ENCODE peak calls at places on chromosomes 6 and 20, in ten cellular contexts. I, R, S, H, L, G, O, P, A and X are unnamed samples.

GRCh38 chr6:119542037-119542436 is 192.5 kb upstream of the MAN1A1 start:
- DNase-seq in R (no peak), O (no peak), H (no peak), G (no peak), A (no peak), P (no peak), L (no peak), I (no peak), S (no peak), X (no peak)

GRCh38 chr20:408843-409696 is 971 bp downstream of the RBCK1 start:
- DNase-seq in L (no peak), P (no peak), G (no peak), A (peak; percentile 45), S (no peak), O (peak; percentile 31), I (no peak), R (no peak), H (no peak), X (no peak)

GRCh38 chr6:166523782-166524569 is 62.5 kb downstream of the RAMACL start:
- DNase-seq in L (no peak), G (no peak), R (no peak), O (no peak), H (no peak), A (no peak), I (no peak), S (no peak), P (no peak), X (no peak)

GRCh38 chr20:38186788-38187221 is 21.7 kb upstream of the TGM2 start:
- DNase-seq in L (no peak), I (no peak), P (no peak), O (peak; percentile 98), A (no peak), S (no peak), G (no peak), H (no peak), R (no peak), X (no peak)

GRCh38 chr20:20498081-20498861 is 130.4 kb downstream of the INSM1 start:
- DNase-seq in O (peak; percentile 88), S (peak; percentile 63), G (no peak), A (no peak), I (no peak), R (peak; percentile 8), L (no peak), P (no peak), H (no peak), X (peak; percentile 12)

GRCh38 chr6:53440331-53440730 is 91.6 kb upstream of the ELOVL5 start:
- DNase-seq in A (no peak), O (no peak), I (no peak), L (no peak), H (no peak), G (no peak), R (no peak), P (no peak), S (no peak), X (peak; percentile 16)

GRCh38 chr6:81808834-81809598 is 56.5 kb upstream of the TENT5A start:
- DNase-seq in A (no peak), R (no peak), G (no peak), O (no peak), L (no peak), H (no peak), S (no peak), I (no peak), P (peak; percentile 17), X (no peak)

GRCh38 chr6:169800668-169801395 is 49.4 kb downstream of the ERMARD start:
- DNase-seq in I (no peak), L (no peak), P (no peak), G (peak; percentile 60), S (peak; percentile 74), H (no peak), R (peak; percentile 76), O (peak; percentile 69), A (no peak), X (peak; percentile 42)

GRCh38 chr20:58647162-58647813 is 3.8 kb upstream of the STX16 start:
- DNase-seq in S (no peak), H (no peak), O (no peak), R (no peak), A (peak; percentile 31), I (no peak), P (no peak), G (no peak), L (no peak), X (no peak)

GRCh38 chr20:62614085-62614960 is 28.0 kb upstream of the SLCO4A1 start:
- DNase-seq in L (no peak), S (no peak), P (no peak), A (no peak), H (no peak), G (no peak), R (no peak), I (no peak), O (no peak), X (no peak)

GRCh38 chr20:60900581-60900980 is 351.5 kb upstream of the CDH4 start:
- DNase-seq in P (no peak), S (no peak), O (no peak), H (no peak), A (no peak), I (no peak), R (no peak), G (no peak), L (no peak), X (no peak)

GRCh38 chr20:45358282-45359068 is 4.5 kb upstream of the SYS1 start:
- DNase-seq in R (peak; percentile 68), O (peak; percentile 87), S (peak; percentile 62), G (peak; percentile 6), I (no peak), P (peak; percentile 81), H (no peak), L (no peak), A (no peak), X (peak; percentile 91)

GRCh38 chr6:52543262-52543661 is 33.6 kb downstream of the TRAM2 start:
- DNase-seq in O (no peak), R (no peak), P (no peak), G (no peak), L (no peak), S (no peak), I (no peak), H (no peak), A (no peak), X (peak; percentile 65)

GRCh38 chr20:24950836-24951525 is 1.9 kb downstream of the CST7 start:
- DNase-seq in I (no peak), S (no peak), R (no peak), P (no peak), G (no peak), A (peak; percentile 3), O (no peak), L (no peak), H (no peak), X (no peak)

GRCh38 chr20:45917790-45918141 is 5.8 kb upstream of the PLTP start:
- DNase-seq in G (no peak), S (peak; percentile 39), O (no peak), P (peak; percentile 58), H (no peak), L (no peak), I (no peak), A (no peak), R (peak; percentile 45), X (peak; percentile 95)

GRCh38 chr20:35339007-35339406 is 46.8 kb upstream of the FAM83C start:
- DNase-seq in O (peak; percentile 97), R (no peak), P (no peak), L (no peak), I (no peak), H (no peak), S (no peak), A (no peak), G (no peak), X (peak; percentile 98)

GRCh38 chr20:58416057-58416456 is 27.0 kb downstream of the VAPB start:
- DNase-seq in P (no peak), R (no peak), H (no peak), O (no peak), A (no peak), G (no peak), L (no peak), I (no peak), S (no peak), X (no peak)